ENCODE peak calls at places on chromosomes 11 and 22, in ten cellular contexts. V is GM20000, F is HCEC 1CT, B is PC-3, G is adipocyte, L is NCI-H2081, W is posterior vena cava, N is endothelial cell, D is endodermal cell, Q is left cardiac atrium. E is an unnamed sample.
A peak's percentile ranks its signal among the peaks of the same experiment; 100 is the strongest.

GRCh38 chr22:31829505-31829904 is 75.7 kb downstream of the DEPDC5 start:
- DNase-seq in F (peak; percentile 93), D (no peak), L (no peak), N (no peak), B (peak; percentile 89), Q (no peak), V (no peak), W (no peak), G (peak; percentile 71), E (no peak)

GRCh38 chr11:126219547-126219946 is 8.0 kb downstream of the FAM118B start:
- DNase-seq in G (no peak), F (no peak), L (no peak), N (no peak), V (no peak), D (no peak), W (no peak), Q (no peak), B (no peak), E (no peak)

GRCh38 chr11:116773203-116774112 is 671 bp upstream of the BUD13 start:
- DNase-seq in G (peak; percentile 16), N (peak; percentile 65), V (peak; percentile 43), W (no peak), B (no peak), L (no peak), F (peak; percentile 62), D (no peak), Q (no peak), E (no peak)

GRCh38 chr22:30160926-30161546 is 80.8 kb downstream of the HORMAD2 start:
- DNase-seq in G (no peak), W (no peak), N (no peak), V (no peak), D (no peak), B (no peak), Q (no peak), F (no peak), L (no peak), E (no peak)

GRCh38 chr11:132072880-132073213 is 702.4 kb downstream of the NTM start:
- DNase-seq in N (no peak), W (no peak), F (peak; percentile 38), G (peak; percentile 55), B (no peak), D (no peak), V (no peak), Q (no peak), L (no peak), E (no peak)

GRCh38 chr11:2780850-2781412 is 81.1 kb upstream of the KCNQ1OT1 start:
- DNase-seq in L (no peak), V (no peak), D (peak; percentile 31), N (no peak), Q (no peak), F (no peak), G (no peak), B (no peak), W (peak; percentile 25), E (no peak)

GRCh38 chr22:24695958-24696511 is 78.5 kb downstream of the PIWIL3 start:
- DNase-seq in L (no peak), G (peak; percentile 10), F (peak; percentile 12), V (no peak), B (no peak), Q (peak; percentile 27), D (peak; percentile 83), W (no peak), N (no peak), E (no peak)

GRCh38 chr22:44291265-44292006 is 21.3 kb downstream of the SHISAL1 start:
- DNase-seq in V (no peak), B (no peak), G (no peak), D (no peak), W (no peak), N (no peak), L (no peak), Q (no peak), F (peak; percentile 34), E (no peak)

E was measured in NCI-H1105 treated with DMSO at 0.1 percent for 48 hours.